ENCODE peak calls at places on chromosomes 16 and 17, in five cellular contexts. One of them, this sample, is unnamed.

GRCh38 chr17:78013683-78014467 is 55.4 kb downstream of the TNRC6C start:
- DNase-seq in GM06990: no peak
- DNase-seq in iris pigment epithelial cell: peak
- DNase-seq in HFF-Myc: peak
- DNase-seq in T1000: peak
- DNase-seq in this sample: peak

GRCh38 chr17:30969989-30970680 is 704 bp upstream of the RNF135 start:
- DNase-seq in GM06990: no peak
- DNase-seq in iris pigment epithelial cell: no peak
- DNase-seq in HFF-Myc: no peak
- DNase-seq in T1000: no peak
- DNase-seq in this sample: peak

GRCh38 chr16:25279491-25279890 is 21.8 kb upstream of the ZKSCAN2 start:
- DNase-seq in GM06990: no peak
- DNase-seq in iris pigment epithelial cell: no peak
- DNase-seq in HFF-Myc: no peak
- DNase-seq in T1000: no peak
- DNase-seq in this sample: no peak

GRCh38 chr17:59829217-59830006 is 63.3 kb downstream of the TUBD1 start:
- DNase-seq in GM06990: peak
- DNase-seq in iris pigment epithelial cell: peak
- DNase-seq in HFF-Myc: peak
- DNase-seq in T1000: peak
- DNase-seq in this sample: peak

GRCh38 chr17:58786586-58787295 is 31.1 kb downstream of the PPM1E start:
- DNase-seq in GM06990: no peak
- DNase-seq in iris pigment epithelial cell: peak
- DNase-seq in HFF-Myc: peak
- DNase-seq in T1000: no peak
- DNase-seq in this sample: peak

GRCh38 chr17:77807051-77807745 is 151.3 kb upstream of the TNRC6C start:
- DNase-seq in GM06990: no peak
- DNase-seq in iris pigment epithelial cell: no peak
- DNase-seq in HFF-Myc: no peak
- DNase-seq in T1000: no peak
- DNase-seq in this sample: no peak

GRCh38 chr16:28863929-28864886 is 565 bp downstream of the SH2B1 start:
- DNase-seq in GM06990: no peak
- DNase-seq in iris pigment epithelial cell: peak
- DNase-seq in HFF-Myc: no peak
- DNase-seq in T1000: no peak
- DNase-seq in this sample: peak

GRCh38 chr16:74865922-74866598 is 91.4 kb upstream of the FA2H start:
- DNase-seq in GM06990: no peak
- DNase-seq in iris pigment epithelial cell: peak
- DNase-seq in HFF-Myc: no peak
- DNase-seq in T1000: no peak
- DNase-seq in this sample: peak

GRCh38 chr17:37493249-37494027 is 3.7 kb downstream of the DUSP14 start:
- DNase-seq in GM06990: no peak
- DNase-seq in iris pigment epithelial cell: peak
- DNase-seq in HFF-Myc: no peak
- DNase-seq in T1000: no peak
- DNase-seq in this sample: peak

GRCh38 chr16:83602797-83603735 is 204.7 kb upstream of the HSBP1 start:
- DNase-seq in GM06990: no peak
- DNase-seq in iris pigment epithelial cell: no peak
- DNase-seq in HFF-Myc: no peak
- DNase-seq in T1000: no peak
- DNase-seq in this sample: no peak

GRCh38 chr16:149024-149675 is 3.3 kb upstream of the HBZ start:
- DNase-seq in GM06990: no peak
- DNase-seq in iris pigment epithelial cell: peak
- DNase-seq in HFF-Myc: no peak
- DNase-seq in T1000: peak
- DNase-seq in this sample: peak

GRCh38 chr17:40430272-40431230 is 12.7 kb upstream of the IGFBP4 start:
- DNase-seq in GM06990: no peak
- DNase-seq in iris pigment epithelial cell: no peak
- DNase-seq in HFF-Myc: no peak
- DNase-seq in T1000: no peak
- DNase-seq in this sample: no peak

GRCh38 chr17:72922223-72922622 is 170.3 kb downstream of the SLC39A11 start:
- DNase-seq in GM06990: no peak
- DNase-seq in iris pigment epithelial cell: no peak
- DNase-seq in HFF-Myc: no peak
- DNase-seq in T1000: no peak
- DNase-seq in this sample: no peak

GRCh38 chr17:12977008-12977751 is 40.6 kb downstream of the ELAC2 start:
- DNase-seq in GM06990: no peak
- DNase-seq in iris pigment epithelial cell: no peak
- DNase-seq in HFF-Myc: peak
- DNase-seq in T1000: no peak
- DNase-seq in this sample: peak

GRCh38 chr16:65783709-65784474 is 582.6 kb upstream of the CDH5 start:
- DNase-seq in GM06990: no peak
- DNase-seq in iris pigment epithelial cell: no peak
- DNase-seq in HFF-Myc: no peak
- DNase-seq in T1000: no peak
- DNase-seq in this sample: no peak

GRCh38 chr17:5793899-5794298 is 209.6 kb upstream of the NLRP1 start:
- DNase-seq in GM06990: no peak
- DNase-seq in iris pigment epithelial cell: peak
- DNase-seq in HFF-Myc: no peak
- DNase-seq in T1000: no peak
- DNase-seq in this sample: peak

GRCh38 chr16:21083729-21084268 is 66.8 kb downstream of the DNAH3 start:
- DNase-seq in GM06990: no peak
- DNase-seq in iris pigment epithelial cell: peak
- DNase-seq in HFF-Myc: no peak
- DNase-seq in T1000: no peak
- DNase-seq in this sample: peak

GRCh38 chr16:27347930-27348685 is 34.3 kb downstream of the IL4R start:
- DNase-seq in GM06990: no peak
- DNase-seq in iris pigment epithelial cell: no peak
- DNase-seq in HFF-Myc: no peak
- DNase-seq in T1000: no peak
- DNase-seq in this sample: no peak

GRCh38 chr16:67407788-67408452 is 8.4 kb downstream of the ZDHHC1 start:
- DNase-seq in GM06990: no peak
- DNase-seq in iris pigment epithelial cell: no peak
- DNase-seq in HFF-Myc: no peak
- DNase-seq in T1000: no peak
- DNase-seq in this sample: no peak

GRCh38 chr17:35795871-35796265 is 427 bp upstream of the MMP28 start:
- DNase-seq in GM06990: no peak
- DNase-seq in iris pigment epithelial cell: no peak
- DNase-seq in HFF-Myc: no peak
- DNase-seq in T1000: no peak
- DNase-seq in this sample: no peak

GRCh38 chr16:57628008-57628781 is at the start of gene ADGRG1:
- DNase-seq in GM06990: no peak
- DNase-seq in iris pigment epithelial cell: peak
- DNase-seq in HFF-Myc: peak
- DNase-seq in T1000: peak
- DNase-seq in this sample: peak

GRCh38 chr16:7437843-7438242 is 105.2 kb downstream of the RBFOX1 start:
- DNase-seq in GM06990: no peak
- DNase-seq in iris pigment epithelial cell: no peak
- DNase-seq in HFF-Myc: no peak
- DNase-seq in T1000: no peak
- DNase-seq in this sample: no peak

GRCh38 chr17:80923211-80924110 is 68.2 kb upstream of the CHMP6 start:
- DNase-seq in GM06990: no peak
- DNase-seq in iris pigment epithelial cell: no peak
- DNase-seq in HFF-Myc: no peak
- DNase-seq in T1000: no peak
- DNase-seq in this sample: no peak

GRCh38 chr16:75745242-75745641 is 19.0 kb upstream of the CPHXL start:
- DNase-seq in GM06990: no peak
- DNase-seq in iris pigment epithelial cell: no peak
- DNase-seq in HFF-Myc: no peak
- DNase-seq in T1000: no peak
- DNase-seq in this sample: no peak

GRCh38 chr16:46730801-46731690 is 17.1 kb downstream of the MYLK3 start:
- DNase-seq in GM06990: no peak
- DNase-seq in iris pigment epithelial cell: no peak
- DNase-seq in HFF-Myc: no peak
- DNase-seq in T1000: no peak
- DNase-seq in this sample: no peak

GRCh38 chr16:13542284-13542683 is 377.7 kb upstream of the ERCC4 start:
- DNase-seq in GM06990: no peak
- DNase-seq in iris pigment epithelial cell: no peak
- DNase-seq in HFF-Myc: no peak
- DNase-seq in T1000: no peak
- DNase-seq in this sample: no peak

GRCh38 chr17:63475491-63476412 is 1.1 kb upstream of the ACE start:
- DNase-seq in GM06990: no peak
- DNase-seq in iris pigment epithelial cell: no peak
- DNase-seq in HFF-Myc: no peak
- DNase-seq in T1000: no peak
- DNase-seq in this sample: no peak

GRCh38 chr17:57724038-57724728 is 20.9 kb downstream of the CCDC182 start:
- DNase-seq in GM06990: peak
- DNase-seq in iris pigment epithelial cell: peak
- DNase-seq in HFF-Myc: no peak
- DNase-seq in T1000: no peak
- DNase-seq in this sample: no peak

GRCh38 chr16:88103581-88104188 is 152.5 kb downstream of the BANP start:
- DNase-seq in GM06990: no peak
- DNase-seq in iris pigment epithelial cell: no peak
- DNase-seq in HFF-Myc: no peak
- DNase-seq in T1000: no peak
- DNase-seq in this sample: no peak